ENCODE peak calls at places on chromosomes 12 and 14, in nine cellular contexts. One of them, this sample, is unnamed.

GRCh38 chr12:49893753-49894752 is 9.6 kb downstream of the FAIM2 start:
- DNase-seq in Daoy: peak; percentile 79
- DNase-seq in PC-3: peak; percentile 86
- DNase-seq in LoVo: no peak
- DNase-seq in left colon: no peak
- DNase-seq in EL: peak; percentile 59
- DNase-seq in stromal cell of bone marrow: no peak
- DNase-seq in cardiac muscle cell: peak; percentile 45
- DNase-seq in lower leg skin: no peak
- DNase-seq in this sample: no peak

GRCh38 chr12:57898308-57898970 is 42.9 kb upstream of the ATP23 start:
- DNase-seq in EL: no peak
- DNase-seq in lower leg skin: no peak
- DNase-seq in cardiac muscle cell: no peak
- DNase-seq in stromal cell of bone marrow: no peak
- DNase-seq in PC-3: no peak
- DNase-seq in LoVo: no peak
- DNase-seq in Daoy: peak; percentile 27
- DNase-seq in left colon: no peak
- DNase-seq in this sample: no peak

GRCh38 chr14:24207104-24207543 is 1.6 kb downstream of the TSSK4 start:
- DNase-seq in EL: no peak
- DNase-seq in PC-3: no peak
- DNase-seq in stromal cell of bone marrow: no peak
- DNase-seq in left colon: no peak
- DNase-seq in LoVo: no peak
- DNase-seq in lower leg skin: peak; percentile 46
- DNase-seq in Daoy: no peak
- DNase-seq in cardiac muscle cell: no peak
- DNase-seq in this sample: no peak

GRCh38 chr12:15684896-15685658 is 104.1 kb downstream of the EPS8 start:
- DNase-seq in LoVo: no peak
- DNase-seq in lower leg skin: no peak
- DNase-seq in Daoy: no peak
- DNase-seq in left colon: no peak
- DNase-seq in cardiac muscle cell: no peak
- DNase-seq in PC-3: no peak
- DNase-seq in stromal cell of bone marrow: no peak
- DNase-seq in EL: peak; percentile 26
- DNase-seq in this sample: no peak

GRCh38 chr12:124478985-124479645 is 88.3 kb downstream of the NCOR2 start:
- DNase-seq in left colon: no peak
- DNase-seq in EL: no peak
- DNase-seq in PC-3: no peak
- DNase-seq in cardiac muscle cell: no peak
- DNase-seq in Daoy: no peak
- DNase-seq in lower leg skin: no peak
- DNase-seq in LoVo: no peak
- DNase-seq in stromal cell of bone marrow: no peak
- DNase-seq in this sample: no peak

GRCh38 chr12:57236224-57236924 is 6.9 kb downstream of the SHMT2 start:
- DNase-seq in cardiac muscle cell: no peak
- DNase-seq in Daoy: no peak
- DNase-seq in stromal cell of bone marrow: no peak
- DNase-seq in left colon: no peak
- DNase-seq in EL: no peak
- DNase-seq in PC-3: no peak
- DNase-seq in LoVo: no peak
- DNase-seq in lower leg skin: no peak
- DNase-seq in this sample: peak; percentile 8

GRCh38 chr12:123075591-123076171 is 75.2 kb downstream of the PITPNM2 start:
- DNase-seq in left colon: no peak
- DNase-seq in stromal cell of bone marrow: no peak
- DNase-seq in EL: peak; percentile 35
- DNase-seq in lower leg skin: no peak
- DNase-seq in LoVo: no peak
- DNase-seq in Daoy: peak; percentile 37
- DNase-seq in PC-3: peak; percentile 71
- DNase-seq in cardiac muscle cell: no peak
- DNase-seq in this sample: no peak

GRCh38 chr14:24414732-24415420 is 14.6 kb downstream of the CBLN3 start:
- DNase-seq in Daoy: no peak
- DNase-seq in cardiac muscle cell: no peak
- DNase-seq in lower leg skin: peak; percentile 83
- DNase-seq in stromal cell of bone marrow: no peak
- DNase-seq in EL: no peak
- DNase-seq in left colon: peak; percentile 19
- DNase-seq in PC-3: no peak
- DNase-seq in LoVo: no peak
- DNase-seq in this sample: no peak

GRCh38 chr12:112978163-112979081 is at the start of gene OAS2:
- DNase-seq in Daoy: peak; percentile 76
- DNase-seq in PC-3: peak; percentile 78
- DNase-seq in left colon: peak; percentile 72
- DNase-seq in LoVo: peak; percentile 66
- DNase-seq in EL: peak; percentile 96
- DNase-seq in stromal cell of bone marrow: peak; percentile 80
- DNase-seq in cardiac muscle cell: peak; percentile 83
- DNase-seq in lower leg skin: peak; percentile 89
- DNase-seq in this sample: no peak

This sample was measured in HuH-7.5.